ENCODE peak calls at places on chromosomes 3 and 15, in six cellular contexts. One of them, this sample, is unnamed.

GRCh38 chr3:101319531-101319930 is 844 bp downstream of the IMPG2 start:
- DNase-seq in tibial artery: no peak
- DNase-seq in cardiac muscle cell: no peak
- DNase-seq in heart right ventricle: no peak
- DNase-seq in heart left ventricle: no peak
- DNase-seq in psoas muscle: no peak
- DNase-seq in this sample: no peak

GRCh38 chr3:102532901-102533300 is 98.1 kb downstream of the ZPLD1 start:
- DNase-seq in tibial artery: no peak
- DNase-seq in cardiac muscle cell: peak; percentile 80
- DNase-seq in heart right ventricle: no peak
- DNase-seq in heart left ventricle: no peak
- DNase-seq in psoas muscle: no peak
- DNase-seq in this sample: no peak

GRCh38 chr3:39150803-39151631 is 2.4 kb downstream of the CSRNP1 start:
- DNase-seq in tibial artery: peak; percentile 95
- DNase-seq in cardiac muscle cell: peak; percentile 99
- DNase-seq in heart right ventricle: peak; percentile 80
- DNase-seq in heart left ventricle: peak; percentile 87
- DNase-seq in psoas muscle: peak; percentile 92
- DNase-seq in this sample: no peak

GRCh38 chr3:115577000-115577399 is 46.3 kb upstream of the GAP43 start:
- DNase-seq in tibial artery: no peak
- DNase-seq in cardiac muscle cell: no peak
- DNase-seq in heart right ventricle: no peak
- DNase-seq in heart left ventricle: no peak
- DNase-seq in psoas muscle: no peak
- DNase-seq in this sample: no peak

GRCh38 chr3:40387001-40387894 is at the start of gene ENTPD3:
- DNase-seq in tibial artery: no peak
- DNase-seq in cardiac muscle cell: peak; percentile 21
- DNase-seq in heart right ventricle: peak; percentile 21
- DNase-seq in heart left ventricle: peak; percentile 62
- DNase-seq in psoas muscle: no peak
- DNase-seq in this sample: peak; percentile 79

GRCh38 chr15:85430406-85431204 is 50.2 kb downstream of the AKAP13 start:
- DNase-seq in tibial artery: no peak
- DNase-seq in cardiac muscle cell: no peak
- DNase-seq in heart right ventricle: no peak
- DNase-seq in heart left ventricle: no peak
- DNase-seq in psoas muscle: no peak
- DNase-seq in this sample: no peak

GRCh38 chr3:12588674-12589054 is 31.8 kb downstream of the MKRN2 start:
- DNase-seq in tibial artery: no peak
- DNase-seq in cardiac muscle cell: no peak
- DNase-seq in heart right ventricle: no peak
- DNase-seq in heart left ventricle: no peak
- DNase-seq in psoas muscle: no peak
- DNase-seq in this sample: peak; percentile 62

GRCh38 chr15:85810075-85810474 is 15.3 kb upstream of the KLHL25 start:
- DNase-seq in tibial artery: no peak
- DNase-seq in cardiac muscle cell: no peak
- DNase-seq in heart right ventricle: no peak
- DNase-seq in heart left ventricle: no peak
- DNase-seq in psoas muscle: no peak
- DNase-seq in this sample: no peak

GRCh38 chr3:129226374-129226773 is 23.0 kb upstream of the COPG1 start:
- DNase-seq in tibial artery: peak; percentile 82
- DNase-seq in cardiac muscle cell: peak; percentile 81
- DNase-seq in heart right ventricle: peak; percentile 82
- DNase-seq in heart left ventricle: peak; percentile 88
- DNase-seq in psoas muscle: peak; percentile 91
- DNase-seq in this sample: peak; percentile 81

GRCh38 chr15:66864871-66865281 is 162.8 kb downstream of the SMAD6 start:
- DNase-seq in tibial artery: no peak
- DNase-seq in cardiac muscle cell: no peak
- DNase-seq in heart right ventricle: no peak
- DNase-seq in heart left ventricle: peak; percentile 50
- DNase-seq in psoas muscle: no peak
- DNase-seq in this sample: peak; percentile 15

GRCh38 chr3:126124148-126124868 is 40.4 kb upstream of the SLC41A3 start:
- DNase-seq in tibial artery: peak; percentile 13
- DNase-seq in cardiac muscle cell: no peak
- DNase-seq in heart right ventricle: peak; percentile 3
- DNase-seq in heart left ventricle: peak; percentile 27
- DNase-seq in psoas muscle: peak; percentile 7
- DNase-seq in this sample: peak; percentile 14

GRCh38 chr3:160296591-160296990 is 71.4 kb downstream of the C3orf80 start:
- DNase-seq in tibial artery: no peak
- DNase-seq in cardiac muscle cell: peak; percentile 17
- DNase-seq in heart right ventricle: no peak
- DNase-seq in heart left ventricle: no peak
- DNase-seq in psoas muscle: no peak
- DNase-seq in this sample: no peak

GRCh38 chr3:149016669-149017541 is 25.6 kb downstream of the GYG1 start:
- DNase-seq in tibial artery: no peak
- DNase-seq in cardiac muscle cell: peak; percentile 88
- DNase-seq in heart right ventricle: no peak
- DNase-seq in heart left ventricle: no peak
- DNase-seq in psoas muscle: no peak
- DNase-seq in this sample: no peak

GRCh38 chr15:41620536-41621199 is 39.5 kb upstream of the MGA start:
- DNase-seq in tibial artery: no peak
- DNase-seq in cardiac muscle cell: no peak
- DNase-seq in heart right ventricle: no peak
- DNase-seq in heart left ventricle: no peak
- DNase-seq in psoas muscle: no peak
- DNase-seq in this sample: no peak

GRCh38 chr3:193942516-193943055 is 193.4 kb upstream of the HES1 start:
- DNase-seq in tibial artery: no peak
- DNase-seq in cardiac muscle cell: no peak
- DNase-seq in heart right ventricle: no peak
- DNase-seq in heart left ventricle: no peak
- DNase-seq in psoas muscle: no peak
- DNase-seq in this sample: no peak

GRCh38 chr3:194129581-194130133 is 6.3 kb upstream of the HES1 start:
- DNase-seq in tibial artery: no peak
- DNase-seq in cardiac muscle cell: peak; percentile 93
- DNase-seq in heart right ventricle: no peak
- DNase-seq in heart left ventricle: no peak
- DNase-seq in psoas muscle: peak; percentile 21
- DNase-seq in this sample: no peak

GRCh38 chr15:27481768-27482167 is 510.8 kb downstream of the GABRG3 start:
- DNase-seq in tibial artery: no peak
- DNase-seq in cardiac muscle cell: no peak
- DNase-seq in heart right ventricle: no peak
- DNase-seq in heart left ventricle: no peak
- DNase-seq in psoas muscle: no peak
- DNase-seq in this sample: no peak

GRCh38 chr15:80698636-80699035 is 3.5 kb downstream of the ABHD17C start:
- DNase-seq in tibial artery: no peak
- DNase-seq in cardiac muscle cell: peak; percentile 30
- DNase-seq in heart right ventricle: no peak
- DNase-seq in heart left ventricle: no peak
- DNase-seq in psoas muscle: no peak
- DNase-seq in this sample: no peak

GRCh38 chr15:69388259-69388658 is 25.9 kb upstream of the KIF23 start:
- DNase-seq in tibial artery: no peak
- DNase-seq in cardiac muscle cell: no peak
- DNase-seq in heart right ventricle: no peak
- DNase-seq in heart left ventricle: peak; percentile 47
- DNase-seq in psoas muscle: no peak
- DNase-seq in this sample: peak; percentile 15

GRCh38 chr3:77648214-77648613 is 608.3 kb downstream of the ROBO2 start:
- DNase-seq in tibial artery: no peak
- DNase-seq in cardiac muscle cell: no peak
- DNase-seq in heart right ventricle: no peak
- DNase-seq in heart left ventricle: no peak
- DNase-seq in psoas muscle: no peak
- DNase-seq in this sample: no peak

GRCh38 chr3:175187586-175187985 is 328.5 kb downstream of the NAALADL2 start:
- DNase-seq in tibial artery: no peak
- DNase-seq in cardiac muscle cell: no peak
- DNase-seq in heart right ventricle: no peak
- DNase-seq in heart left ventricle: no peak
- DNase-seq in psoas muscle: no peak
- DNase-seq in this sample: no peak

GRCh38 chr3:154334973-154335420 is 10.7 kb upstream of the DHX36 start:
- DNase-seq in tibial artery: no peak
- DNase-seq in cardiac muscle cell: peak; percentile 49
- DNase-seq in heart right ventricle: no peak
- DNase-seq in heart left ventricle: no peak
- DNase-seq in psoas muscle: no peak
- DNase-seq in this sample: no peak

GRCh38 chr15:55221090-55222011 is 24.6 kb upstream of the RSL24D1 start:
- DNase-seq in tibial artery: no peak
- DNase-seq in cardiac muscle cell: peak; percentile 98
- DNase-seq in heart right ventricle: no peak
- DNase-seq in heart left ventricle: no peak
- DNase-seq in psoas muscle: no peak
- DNase-seq in this sample: no peak

GRCh38 chr3:17233398-17233800 is 348.6 kb downstream of the PLCL2 start:
- DNase-seq in tibial artery: no peak
- DNase-seq in cardiac muscle cell: peak; percentile 67
- DNase-seq in heart right ventricle: no peak
- DNase-seq in heart left ventricle: no peak
- DNase-seq in psoas muscle: no peak
- DNase-seq in this sample: no peak

GRCh38 chr15:29903785-29904464 is 81.7 kb upstream of the TJP1 start:
- DNase-seq in tibial artery: no peak
- DNase-seq in cardiac muscle cell: no peak
- DNase-seq in heart right ventricle: no peak
- DNase-seq in heart left ventricle: no peak
- DNase-seq in psoas muscle: no peak
- DNase-seq in this sample: no peak

GRCh38 chr3:122982202-122983185 is 45.1 kb downstream of the SEMA5B start:
- DNase-seq in tibial artery: no peak
- DNase-seq in cardiac muscle cell: no peak
- DNase-seq in heart right ventricle: peak; percentile 54
- DNase-seq in heart left ventricle: no peak
- DNase-seq in psoas muscle: no peak
- DNase-seq in this sample: peak; percentile 24

GRCh38 chr3:146342971-146343370 is 92.1 kb upstream of the PLSCR4 start:
- DNase-seq in tibial artery: no peak
- DNase-seq in cardiac muscle cell: peak; percentile 32
- DNase-seq in heart right ventricle: no peak
- DNase-seq in heart left ventricle: no peak
- DNase-seq in psoas muscle: no peak
- DNase-seq in this sample: no peak

GRCh38 chr3:33425456-33425855 is 14.7 kb downstream of the UBP1 start:
- DNase-seq in tibial artery: no peak
- DNase-seq in cardiac muscle cell: peak; percentile 44
- DNase-seq in heart right ventricle: no peak
- DNase-seq in heart left ventricle: no peak
- DNase-seq in psoas muscle: no peak
- DNase-seq in this sample: no peak

GRCh38 chr3:120147072-120147871 is 53.0 kb upstream of the GSK3B start:
- DNase-seq in tibial artery: no peak
- DNase-seq in cardiac muscle cell: no peak
- DNase-seq in heart right ventricle: no peak
- DNase-seq in heart left ventricle: no peak
- DNase-seq in psoas muscle: no peak
- DNase-seq in this sample: no peak

GRCh38 chr3:184343200-184343876 is 5.9 kb downstream of the FAM131A start:
- DNase-seq in tibial artery: no peak
- DNase-seq in cardiac muscle cell: no peak
- DNase-seq in heart right ventricle: no peak
- DNase-seq in heart left ventricle: no peak
- DNase-seq in psoas muscle: no peak
- DNase-seq in this sample: no peak

GRCh38 chr3:62873672-62874397 is 1.4 kb downstream of the CADPS start:
- DNase-seq in tibial artery: peak; percentile 32
- DNase-seq in cardiac muscle cell: no peak
- DNase-seq in heart right ventricle: peak; percentile 70
- DNase-seq in heart left ventricle: peak; percentile 77
- DNase-seq in psoas muscle: no peak
- DNase-seq in this sample: no peak
- TF ChIP-seq CTCF in tibial artery: no peak
- TF ChIP-seq CTCF in cardiac muscle cell: no peak
- TF ChIP-seq CTCF in heart right ventricle: no peak
- TF ChIP-seq CTCF in heart left ventricle: no peak
- TF ChIP-seq CTCF in psoas muscle: no peak
- TF ChIP-seq CTCF in this sample: no peak

GRCh38 chr3:58574682-58575081 is 2.5 kb downstream of the FAM107A start:
- DNase-seq in tibial artery: no peak
- DNase-seq in cardiac muscle cell: no peak
- DNase-seq in heart right ventricle: no peak
- DNase-seq in heart left ventricle: no peak
- DNase-seq in psoas muscle: no peak
- DNase-seq in this sample: no peak
- H3K4me1 ChIP-seq in tibial artery: peaks cover 8% of the 10 kb centered on the region
- H3K4me1 ChIP-seq in cardiac muscle cell: no peaks in the 10 kb centered on the region
- H3K4me1 ChIP-seq in heart right ventricle: peaks cover 51% of the 10 kb centered on the region
- H3K4me1 ChIP-seq in heart left ventricle: peaks cover 50% of the 10 kb centered on the region
- H3K4me1 ChIP-seq in psoas muscle: no peaks in the 10 kb centered on the region
- H3K4me1 ChIP-seq in this sample: peaks cover 8% of the 10 kb centered on the region

DNA sequence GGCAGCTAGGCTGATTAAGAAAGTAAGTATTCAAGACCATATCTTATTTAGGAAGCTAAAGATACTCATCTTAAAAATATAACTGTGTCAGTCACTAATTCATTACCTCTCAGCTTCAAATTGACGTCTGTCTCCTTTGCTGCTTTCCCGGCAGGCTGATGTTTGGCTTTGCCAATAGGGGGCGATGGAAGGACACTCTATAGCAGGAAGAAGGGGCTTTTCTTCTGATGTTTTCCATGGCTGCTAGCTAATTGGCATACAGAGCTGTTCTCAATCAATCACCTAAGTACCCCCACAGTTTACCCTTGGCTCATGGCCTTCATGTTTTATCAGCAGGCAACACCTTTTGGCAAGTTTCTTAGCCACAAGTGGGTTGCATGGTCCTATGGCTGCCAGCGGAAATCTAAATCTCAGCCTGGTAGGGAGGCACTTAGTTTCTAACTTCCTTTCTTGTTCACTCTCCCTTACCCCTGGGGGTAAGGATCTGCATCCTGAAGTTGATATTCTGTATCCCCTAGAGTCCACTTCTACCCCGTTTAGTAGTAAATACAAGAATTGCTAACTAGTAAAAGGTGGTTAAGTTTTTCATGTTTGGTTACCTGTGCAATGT is 45.0 kb downstream of the ESYT3 start:
- DNase-seq in tibial artery: no peak
- DNase-seq in cardiac muscle cell: peak; percentile 59
- DNase-seq in heart right ventricle: no peak
- DNase-seq in heart left ventricle: no peak
- DNase-seq in psoas muscle: no peak
- DNase-seq in this sample: no peak
- TF ChIP-seq CTCF in tibial artery: no peak
- TF ChIP-seq CTCF in cardiac muscle cell: peak; percentile 95
- TF ChIP-seq CTCF in heart right ventricle: peak; percentile 53
- TF ChIP-seq CTCF in heart left ventricle: peak; percentile 38
- TF ChIP-seq CTCF in psoas muscle: peak; percentile 55
- TF ChIP-seq CTCF in this sample: peak; percentile 25

DNA sequence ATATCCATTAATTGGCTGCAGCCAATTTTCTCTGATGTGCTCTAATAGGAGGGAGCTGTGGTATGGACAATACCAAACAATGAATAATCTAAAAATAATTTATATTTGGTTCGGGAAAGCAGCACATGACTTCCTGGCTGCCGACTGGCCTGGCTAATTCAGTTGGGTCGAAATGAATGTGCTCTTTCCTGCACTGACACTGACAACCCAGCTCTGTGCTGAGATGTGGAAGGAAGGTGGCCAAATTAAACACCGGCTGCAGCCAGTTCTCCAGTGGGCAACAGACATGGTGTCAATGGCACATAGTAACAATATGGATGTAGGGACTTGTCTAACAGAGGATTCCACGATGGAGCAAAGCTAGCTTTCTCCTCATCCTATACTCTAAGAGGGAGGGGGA is 21.1 kb upstream of the COLQ start:
- DNase-seq in tibial artery: no peak
- DNase-seq in cardiac muscle cell: no peak
- DNase-seq in heart right ventricle: no peak
- DNase-seq in heart left ventricle: no peak
- DNase-seq in psoas muscle: no peak
- DNase-seq in this sample: no peak
- H3K4me1 ChIP-seq in tibial artery: peaks cover 17% of the 10 kb centered on the region
- H3K4me1 ChIP-seq in cardiac muscle cell: no peaks in the 10 kb centered on the region
- H3K4me1 ChIP-seq in heart right ventricle: peaks cover 16% of the 10 kb centered on the region
- H3K4me1 ChIP-seq in heart left ventricle: peaks cover 12% of the 10 kb centered on the region
- H3K4me1 ChIP-seq in psoas muscle: no peaks in the 10 kb centered on the region
- H3K4me1 ChIP-seq in this sample: no peaks in the 10 kb centered on the region

This sample was measured in upper lobe of left lung.